ENCODE peak calls at places on chromosomes 7 and 10, in five cellular contexts. P is RPMI7951, H is NCI-H1930, M is nephron progenitor cell, S is lung microvascular endothelial cell. A is an unnamed sample.

GRCh38 chr10:37734971-37735370 is 122.4 kb downstream of the ZNF248 start:
- DNase-seq in M (no peak), H (no peak), S (no peak), P (peak; percentile 82), A (no peak)

GRCh38 chr10:108817572-108817971 is 1105.7 kb downstream of the XPNPEP1 start:
- DNase-seq in H (no peak), M (no peak), S (no peak), P (no peak), A (no peak)

GRCh38 chr10:35041502-35041879 is 48.6 kb downstream of the CUL2 start:
- DNase-seq in H (no peak), P (no peak), S (no peak), M (no peak), A (no peak)

GRCh38 chr7:91953618-91954017 is 13.0 kb downstream of the AKAP9 start:
- DNase-seq in S (peak; percentile 45), H (no peak), P (peak; percentile 17), M (no peak), A (no peak)

GRCh38 chr7:28973591-28973990 is 15.5 kb upstream of the TRIL start:
- DNase-seq in H (no peak), M (no peak), P (no peak), S (no peak), A (no peak)

GRCh38 chr10:3720228-3721019 is 64.6 kb downstream of the KLF6 start:
- DNase-seq in H (no peak), M (no peak), P (peak; percentile 82), S (peak; percentile 51), A (no peak)

GRCh38 chr10:54402576-54402975 is 398.5 kb downstream of the PCDH15 start:
- DNase-seq in S (peak; percentile 2), H (no peak), M (peak; percentile 4), P (no peak), A (no peak)

GRCh38 chr10:48683893-48684292 is 780 bp upstream of the WDFY4 start:
- DNase-seq in P (no peak), M (no peak), S (no peak), H (no peak), A (no peak)

GRCh38 chr7:128063025-128063560 is 31.9 kb upstream of the LRRC4 start:
- DNase-seq in P (no peak), M (no peak), H (no peak), S (no peak), A (no peak)

GRCh38 chr10:116113721-116114501 is 159.1 kb downstream of the GFRA1 start:
- DNase-seq in M (no peak), P (peak; percentile 12), S (peak; percentile 1), H (no peak), A (no peak)

GRCh38 chr7:102395620-102395957 is 574 bp upstream of the PRKRIP1 start:
- DNase-seq in S (no peak), H (no peak), M (no peak), P (no peak), A (no peak)

GRCh38 chr7:1264345-1265280 is 31.9 kb downstream of the UNCX start:
- DNase-seq in H (no peak), S (no peak), M (no peak), P (no peak), A (no peak)

GRCh38 chr7:131961281-131961680 is 404.9 kb upstream of the PODXL start:
- DNase-seq in P (no peak), H (no peak), M (no peak), S (no peak), A (no peak)

GRCh38 chr7:132178393-132178765 is 397.9 kb downstream of the PLXNA4 start:
- DNase-seq in M (no peak), S (no peak), H (no peak), P (no peak), A (no peak)

GRCh38 chr7:84686373-84686772 is 491.8 kb upstream of the SEMA3A start:
- DNase-seq in S (peak; percentile 34), H (no peak), M (no peak), P (peak; percentile 25), A (no peak)

GRCh38 chr10:9858816-9859215 is 1158.9 kb upstream of the CELF2 start:
- DNase-seq in S (no peak), H (no peak), M (no peak), P (no peak), A (no peak)

GRCh38 chr7:51286392-51286791 is 30.2 kb downstream of the COBL start:
- DNase-seq in P (peak; percentile 23), S (no peak), H (no peak), M (no peak), A (no peak)

GRCh38 chr10:101495324-101495925 is 92.6 kb downstream of the POLL start:
- DNase-seq in S (peak; percentile 46), P (peak; percentile 13), H (no peak), M (no peak), A (no peak)

GRCh38 chr10:13390604-13391522 is 42.8 kb upstream of the SEPHS1 start:
- DNase-seq in M (no peak), H (no peak), P (peak; percentile 57), S (peak; percentile 44), A (no peak)

GRCh38 chr10:58282615-58283014 is 13.7 kb downstream of the CISD1 start:
- DNase-seq in S (peak; percentile 96), P (no peak), H (no peak), M (no peak), A (peak; percentile 37)